ENCODE peak calls at places on chromosomes 2 and 18, in nine cellular contexts. One of them, this sample, is unnamed.

GRCh38 chr2:146602856-146603255 is 1242.0 kb upstream of the ACVR2A start:
- DNase-seq in pancreas: no peak
- DNase-seq in HAP-1: no peak
- DNase-seq in SJSA1: no peak
- DNase-seq in ascending aorta: no peak
- DNase-seq in fibroblast of lung: peak; percentile 63
- DNase-seq in SJCRH30: no peak
- DNase-seq in cardiac muscle cell: peak; percentile 15
- DNase-seq in left ventricle myocardium inferior: no peak
- DNase-seq in this sample: no peak

GRCh38 chr2:73285162-73285739 is 973 bp upstream of the FBXO41 start:
- DNase-seq in pancreas: no peak
- DNase-seq in HAP-1: no peak
- DNase-seq in SJSA1: no peak
- DNase-seq in ascending aorta: no peak
- DNase-seq in fibroblast of lung: no peak
- DNase-seq in SJCRH30: peak; percentile 30
- DNase-seq in cardiac muscle cell: no peak
- DNase-seq in left ventricle myocardium inferior: no peak
- DNase-seq in this sample: no peak

GRCh38 chr2:132876745-132877391 is 206.9 kb upstream of the LYPD1 start:
- DNase-seq in pancreas: no peak
- DNase-seq in HAP-1: no peak
- DNase-seq in SJSA1: no peak
- DNase-seq in ascending aorta: no peak
- DNase-seq in fibroblast of lung: peak; percentile 5
- DNase-seq in SJCRH30: no peak
- DNase-seq in cardiac muscle cell: no peak
- DNase-seq in left ventricle myocardium inferior: no peak
- DNase-seq in this sample: no peak

GRCh38 chr2:150494234-150494913 is 6.9 kb upstream of the RND3 start:
- DNase-seq in pancreas: no peak
- DNase-seq in HAP-1: no peak
- DNase-seq in SJSA1: no peak
- DNase-seq in ascending aorta: no peak
- DNase-seq in fibroblast of lung: no peak
- DNase-seq in SJCRH30: no peak
- DNase-seq in cardiac muscle cell: no peak
- DNase-seq in left ventricle myocardium inferior: no peak
- DNase-seq in this sample: no peak

GRCh38 chr2:113910967-113911678 is 21.2 kb downstream of the ACTR3 start:
- DNase-seq in pancreas: no peak
- DNase-seq in HAP-1: no peak
- DNase-seq in SJSA1: no peak
- DNase-seq in ascending aorta: no peak
- DNase-seq in fibroblast of lung: peak; percentile 55
- DNase-seq in SJCRH30: peak; percentile 9
- DNase-seq in cardiac muscle cell: no peak
- DNase-seq in left ventricle myocardium inferior: no peak
- DNase-seq in this sample: no peak

GRCh38 chr18:8948471-8949149 is 153.9 kb upstream of the NDUFV2 start:
- DNase-seq in pancreas: no peak
- DNase-seq in HAP-1: no peak
- DNase-seq in SJSA1: peak; percentile 86
- DNase-seq in ascending aorta: no peak
- DNase-seq in fibroblast of lung: peak; percentile 72
- DNase-seq in SJCRH30: no peak
- DNase-seq in cardiac muscle cell: peak; percentile 74
- DNase-seq in left ventricle myocardium inferior: no peak
- DNase-seq in this sample: no peak

GRCh38 chr2:223113161-223113560 is 61.2 kb downstream of the KCNE4 start:
- DNase-seq in pancreas: no peak
- DNase-seq in HAP-1: no peak
- DNase-seq in SJSA1: no peak
- DNase-seq in ascending aorta: no peak
- DNase-seq in fibroblast of lung: no peak
- DNase-seq in SJCRH30: no peak
- DNase-seq in cardiac muscle cell: no peak
- DNase-seq in left ventricle myocardium inferior: no peak
- DNase-seq in this sample: no peak

GRCh38 chr2:70304501-70304900 is 2.6 kb upstream of the FAM136A start:
- DNase-seq in pancreas: no peak
- DNase-seq in HAP-1: peak; percentile 26
- DNase-seq in SJSA1: no peak
- DNase-seq in ascending aorta: no peak
- DNase-seq in fibroblast of lung: no peak
- DNase-seq in SJCRH30: no peak
- DNase-seq in cardiac muscle cell: no peak
- DNase-seq in left ventricle myocardium inferior: no peak
- DNase-seq in this sample: no peak

GRCh38 chr18:74796928-74797576 is 199.4 kb downstream of the ZNF407 start:
- DNase-seq in pancreas: no peak
- DNase-seq in HAP-1: no peak
- DNase-seq in SJSA1: no peak
- DNase-seq in ascending aorta: no peak
- DNase-seq in fibroblast of lung: peak; percentile 44
- DNase-seq in SJCRH30: peak; percentile 12
- DNase-seq in cardiac muscle cell: peak; percentile 50
- DNase-seq in left ventricle myocardium inferior: no peak
- DNase-seq in this sample: no peak

GRCh38 chr18:48886520-48887293 is 64.1 kb downstream of the SMAD7 start:
- DNase-seq in pancreas: no peak
- DNase-seq in HAP-1: no peak
- DNase-seq in SJSA1: no peak
- DNase-seq in ascending aorta: no peak
- DNase-seq in fibroblast of lung: no peak
- DNase-seq in SJCRH30: no peak
- DNase-seq in cardiac muscle cell: no peak
- DNase-seq in left ventricle myocardium inferior: no peak
- DNase-seq in this sample: no peak

GRCh38 chr18:36379426-36379984 is 82.0 kb downstream of the FHOD3 start:
- DNase-seq in pancreas: no peak
- DNase-seq in HAP-1: no peak
- DNase-seq in SJSA1: no peak
- DNase-seq in ascending aorta: no peak
- DNase-seq in fibroblast of lung: no peak
- DNase-seq in SJCRH30: no peak
- DNase-seq in cardiac muscle cell: no peak
- DNase-seq in left ventricle myocardium inferior: no peak
- DNase-seq in this sample: no peak

GRCh38 chr2:120673571-120674061 is 62.1 kb upstream of the GLI2 start:
- DNase-seq in pancreas: no peak
- DNase-seq in HAP-1: no peak
- DNase-seq in SJSA1: no peak
- DNase-seq in ascending aorta: no peak
- DNase-seq in fibroblast of lung: no peak
- DNase-seq in SJCRH30: peak; percentile 81
- DNase-seq in cardiac muscle cell: no peak
- DNase-seq in left ventricle myocardium inferior: no peak
- DNase-seq in this sample: no peak

GRCh38 chr2:199128476-199129214 is 329.1 kb downstream of the SATB2 start:
- DNase-seq in pancreas: no peak
- DNase-seq in HAP-1: no peak
- DNase-seq in SJSA1: no peak
- DNase-seq in ascending aorta: no peak
- DNase-seq in fibroblast of lung: no peak
- DNase-seq in SJCRH30: no peak
- DNase-seq in cardiac muscle cell: no peak
- DNase-seq in left ventricle myocardium inferior: no peak
- DNase-seq in this sample: no peak

GRCh38 chr2:148936857-148937450 is 61.9 kb downstream of the KIF5C start:
- DNase-seq in pancreas: no peak
- DNase-seq in HAP-1: no peak
- DNase-seq in SJSA1: no peak
- DNase-seq in ascending aorta: no peak
- DNase-seq in fibroblast of lung: no peak
- DNase-seq in SJCRH30: no peak
- DNase-seq in cardiac muscle cell: no peak
- DNase-seq in left ventricle myocardium inferior: no peak
- DNase-seq in this sample: no peak

GRCh38 chr18:10315542-10315941 is 138.9 kb upstream of the APCDD1 start:
- DNase-seq in pancreas: no peak
- DNase-seq in HAP-1: no peak
- DNase-seq in SJSA1: no peak
- DNase-seq in ascending aorta: no peak
- DNase-seq in fibroblast of lung: no peak
- DNase-seq in SJCRH30: no peak
- DNase-seq in cardiac muscle cell: no peak
- DNase-seq in left ventricle myocardium inferior: no peak
- DNase-seq in this sample: no peak

GRCh38 chr2:46923011-46923669 is 7.5 kb upstream of the MCFD2 start:
- DNase-seq in pancreas: no peak
- DNase-seq in HAP-1: no peak
- DNase-seq in SJSA1: no peak
- DNase-seq in ascending aorta: no peak
- DNase-seq in fibroblast of lung: peak; percentile 28
- DNase-seq in SJCRH30: no peak
- DNase-seq in cardiac muscle cell: no peak
- DNase-seq in left ventricle myocardium inferior: no peak
- DNase-seq in this sample: no peak

GRCh38 chr18:2302628-2303516 is 268.4 kb downstream of the METTL4 start:
- DNase-seq in pancreas: no peak
- DNase-seq in HAP-1: no peak
- DNase-seq in SJSA1: peak; percentile 60
- DNase-seq in ascending aorta: no peak
- DNase-seq in fibroblast of lung: no peak
- DNase-seq in SJCRH30: no peak
- DNase-seq in cardiac muscle cell: peak; percentile 32
- DNase-seq in left ventricle myocardium inferior: no peak
- DNase-seq in this sample: no peak
- H3K4me3 ChIP-seq in pancreas: no peak overlapping the region
- H3K4me3 ChIP-seq in HAP-1: no peak overlapping the region
- H3K4me3 ChIP-seq in SJSA1: no peak overlapping the region
- H3K4me3 ChIP-seq in ascending aorta: no peak overlapping the region
- H3K4me3 ChIP-seq in fibroblast of lung: no peak overlapping the region
- H3K4me3 ChIP-seq in SJCRH30: no peak overlapping the region
- H3K4me3 ChIP-seq in cardiac muscle cell: no peak overlapping the region
- H3K4me3 ChIP-seq in left ventricle myocardium inferior: no peak overlapping the region
- H3K4me3 ChIP-seq in this sample: no peak overlapping the region

GRCh38 chr2:191415101-191415500 is 169.9 kb downstream of the MYO1B start:
- DNase-seq in pancreas: no peak
- DNase-seq in HAP-1: no peak
- DNase-seq in SJSA1: no peak
- DNase-seq in ascending aorta: no peak
- DNase-seq in fibroblast of lung: no peak
- DNase-seq in SJCRH30: no peak
- DNase-seq in cardiac muscle cell: no peak
- DNase-seq in left ventricle myocardium inferior: no peak
- DNase-seq in this sample: no peak

GRCh38 chr2:191411472-191411871 is 166.3 kb downstream of the MYO1B start:
- DNase-seq in pancreas: no peak
- DNase-seq in HAP-1: no peak
- DNase-seq in SJSA1: no peak
- DNase-seq in ascending aorta: no peak
- DNase-seq in fibroblast of lung: no peak
- DNase-seq in SJCRH30: no peak
- DNase-seq in cardiac muscle cell: no peak
- DNase-seq in left ventricle myocardium inferior: no peak
- DNase-seq in this sample: no peak

GRCh38 chr2:191410646-191411436 is 165.6 kb downstream of the MYO1B start:
- DNase-seq in pancreas: no peak
- DNase-seq in HAP-1: no peak
- DNase-seq in SJSA1: no peak
- DNase-seq in ascending aorta: no peak
- DNase-seq in fibroblast of lung: peak; percentile 19
- DNase-seq in SJCRH30: no peak
- DNase-seq in cardiac muscle cell: no peak
- DNase-seq in left ventricle myocardium inferior: no peak
- DNase-seq in this sample: no peak

GRCh38 chr2:191415858-191416257 is 170.7 kb downstream of the MYO1B start:
- DNase-seq in pancreas: no peak
- DNase-seq in HAP-1: no peak
- DNase-seq in SJSA1: no peak
- DNase-seq in ascending aorta: no peak
- DNase-seq in fibroblast of lung: no peak
- DNase-seq in SJCRH30: no peak
- DNase-seq in cardiac muscle cell: no peak
- DNase-seq in left ventricle myocardium inferior: no peak
- DNase-seq in this sample: no peak

DNA sequence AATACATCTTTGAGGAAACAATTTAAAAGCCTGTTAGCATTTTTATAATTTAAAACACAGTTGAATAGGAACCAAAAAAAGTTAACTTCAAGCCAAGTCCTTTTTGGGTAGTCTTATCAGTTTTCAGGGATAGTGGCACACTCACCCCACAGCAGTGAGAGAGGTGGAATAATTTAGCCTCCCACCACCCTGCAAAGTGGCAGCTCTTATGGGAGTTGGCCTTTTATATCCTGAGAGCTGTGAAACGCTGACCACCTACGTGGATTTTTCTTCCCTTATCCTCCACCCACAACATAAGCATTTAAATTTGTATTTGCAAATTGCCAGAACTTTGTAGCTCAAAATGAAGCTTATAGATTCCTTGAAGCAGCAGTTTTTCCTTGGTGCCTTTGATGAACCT is 167.1 kb downstream of the MYO1B start:
- DNase-seq in pancreas: no peak
- DNase-seq in HAP-1: no peak
- DNase-seq in SJSA1: no peak
- DNase-seq in ascending aorta: no peak
- DNase-seq in fibroblast of lung: no peak
- DNase-seq in SJCRH30: no peak
- DNase-seq in cardiac muscle cell: no peak
- DNase-seq in left ventricle myocardium inferior: no peak
- DNase-seq in this sample: no peak
- H3K36me3 ChIP-seq in pancreas: no peaks in the 10 kb centered on the region
- H3K36me3 ChIP-seq in HAP-1: peaks cover 6% of the 10 kb centered on the region
- H3K36me3 ChIP-seq in SJSA1: peaks cover 82% of the 10 kb centered on the region
- H3K36me3 ChIP-seq in ascending aorta: peaks cover 46% of the 10 kb centered on the region
- H3K36me3 ChIP-seq in fibroblast of lung: peaks cover 11% of the 10 kb centered on the region
- H3K36me3 ChIP-seq in SJCRH30: peaks cover 93% of the 10 kb centered on the region
- H3K36me3 ChIP-seq in cardiac muscle cell: peaks cover 41% of the 10 kb centered on the region
- H3K36me3 ChIP-seq in left ventricle myocardium inferior: peaks cover 64% of the 10 kb centered on the region
- H3K36me3 ChIP-seq in this sample: peaks cover 42% of the 10 kb centered on the region

GRCh38 chr2:182845794-182846417 is 20.5 kb downstream of the FRZB start:
- DNase-seq in pancreas: no peak
- DNase-seq in HAP-1: no peak
- DNase-seq in SJSA1: no peak
- DNase-seq in ascending aorta: no peak
- DNase-seq in fibroblast of lung: no peak
- DNase-seq in SJCRH30: no peak
- DNase-seq in cardiac muscle cell: no peak
- DNase-seq in left ventricle myocardium inferior: no peak
- DNase-seq in this sample: no peak
- H3K4me3 ChIP-seq in pancreas: no peak overlapping the region
- H3K4me3 ChIP-seq in HAP-1: no peak overlapping the region
- H3K4me3 ChIP-seq in SJSA1: no peak overlapping the region
- H3K4me3 ChIP-seq in ascending aorta: no peak overlapping the region
- H3K4me3 ChIP-seq in fibroblast of lung: no peak overlapping the region
- H3K4me3 ChIP-seq in SJCRH30: peak overlapping the region; percentile 37
- H3K4me3 ChIP-seq in cardiac muscle cell: no peak overlapping the region
- H3K4me3 ChIP-seq in left ventricle myocardium inferior: no peak overlapping the region
- H3K4me3 ChIP-seq in this sample: no peak overlapping the region

DNA sequence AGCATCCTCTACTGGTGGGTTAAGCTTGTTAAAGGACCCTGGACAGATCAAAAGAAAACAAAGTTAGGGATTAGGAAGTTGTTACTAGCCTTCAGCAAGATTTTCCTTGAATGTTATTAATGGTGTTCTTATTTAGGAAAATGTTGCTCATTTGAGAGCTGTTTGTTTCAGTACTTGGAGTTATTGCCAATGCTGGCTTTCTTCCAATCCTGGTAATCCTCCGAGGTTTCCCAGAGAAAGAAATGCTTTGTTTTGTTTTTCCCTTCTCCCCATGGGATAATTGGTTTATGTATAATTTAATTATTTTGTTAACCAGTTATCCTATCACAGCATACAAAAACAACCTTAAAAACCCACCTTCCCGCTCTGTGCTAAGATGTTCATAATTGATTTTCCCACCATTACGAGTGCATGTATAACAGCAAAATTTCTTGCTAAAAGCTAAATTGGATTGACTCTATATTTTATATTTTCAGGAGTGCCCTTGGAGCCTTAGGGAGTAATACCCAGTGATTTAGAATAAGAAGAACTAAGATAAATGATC is 79.8 kb downstream of the MGAT5 start:
- DNase-seq in pancreas: no peak
- DNase-seq in HAP-1: no peak
- DNase-seq in SJSA1: no peak
- DNase-seq in ascending aorta: no peak
- DNase-seq in fibroblast of lung: peak; percentile 21
- DNase-seq in SJCRH30: no peak
- DNase-seq in cardiac muscle cell: peak; percentile 12
- DNase-seq in left ventricle myocardium inferior: no peak
- DNase-seq in this sample: no peak
- H3K36me3 ChIP-seq in pancreas: no peaks in the 10 kb centered on the region
- H3K36me3 ChIP-seq in HAP-1: no peaks in the 10 kb centered on the region
- H3K36me3 ChIP-seq in SJSA1: no peaks in the 10 kb centered on the region
- H3K36me3 ChIP-seq in ascending aorta: no peaks in the 10 kb centered on the region
- H3K36me3 ChIP-seq in fibroblast of lung: peaks cover 1% of the 10 kb centered on the region
- H3K36me3 ChIP-seq in SJCRH30: peaks cover 25% of the 10 kb centered on the region
- H3K36me3 ChIP-seq in cardiac muscle cell: no peaks in the 10 kb centered on the region
- H3K36me3 ChIP-seq in left ventricle myocardium inferior: no peaks in the 10 kb centered on the region
- H3K36me3 ChIP-seq in this sample: peaks cover 10% of the 10 kb centered on the region

This sample was measured in WERI-Rb-1.